ENCODE peak calls at places on chromosomes 7 and 10, in seven cellular contexts. One of them, this sample, is unnamed.
A peak's percentile ranks its signal among the peaks of the same experiment; 100 is the strongest.

GRCh38 chr7:83410989-83411591 is 237.8 kb downstream of the SEMA3E start:
- DNase-seq in activated CD8-positive, alpha-beta memory T cell treated with anti-CD3 and anti-CD28 coated beads for 4 hours: no peak
- DNase-seq in choroid plexus epithelial cell: peak; percentile 80
- DNase-seq in SW480: peak; percentile 71
- DNase-seq in NCI-H1694: peak; percentile 51
- DNase-seq in trophoblast cell: peak; percentile 69
- DNase-seq in NCI-H1092 treated with DMSO at 0.1 percent for 48 hours: peak; percentile 75
- DNase-seq in this sample: no peak

GRCh38 chr10:63466168-63466935 is 575 bp upstream of the JMJD1C start:
- DNase-seq in activated CD8-positive, alpha-beta memory T cell treated with anti-CD3 and anti-CD28 coated beads for 4 hours: peak; percentile 0
- DNase-seq in choroid plexus epithelial cell: peak; percentile 70
- DNase-seq in SW480: peak; percentile 80
- DNase-seq in NCI-H1694: peak; percentile 9
- DNase-seq in trophoblast cell: peak; percentile 51
- DNase-seq in NCI-H1092 treated with DMSO at 0.1 percent for 48 hours: peak; percentile 58
- DNase-seq in this sample: no peak

GRCh38 chr10:28708921-28709461 is 31.7 kb downstream of the BAMBI start:
- DNase-seq in activated CD8-positive, alpha-beta memory T cell treated with anti-CD3 and anti-CD28 coated beads for 4 hours: no peak
- DNase-seq in choroid plexus epithelial cell: no peak
- DNase-seq in SW480: no peak
- DNase-seq in NCI-H1694: no peak
- DNase-seq in trophoblast cell: no peak
- DNase-seq in NCI-H1092 treated with DMSO at 0.1 percent for 48 hours: no peak
- DNase-seq in this sample: no peak

GRCh38 chr7:134905375-134905774 is 80.9 kb upstream of the AGBL3 start:
- DNase-seq in activated CD8-positive, alpha-beta memory T cell treated with anti-CD3 and anti-CD28 coated beads for 4 hours: no peak
- DNase-seq in choroid plexus epithelial cell: peak; percentile 95
- DNase-seq in SW480: no peak
- DNase-seq in NCI-H1694: no peak
- DNase-seq in trophoblast cell: no peak
- DNase-seq in NCI-H1092 treated with DMSO at 0.1 percent for 48 hours: no peak
- DNase-seq in this sample: peak; percentile 70

GRCh38 chr7:136523581-136523980 is 344.9 kb upstream of the CHRM2 start:
- DNase-seq in activated CD8-positive, alpha-beta memory T cell treated with anti-CD3 and anti-CD28 coated beads for 4 hours: no peak
- DNase-seq in choroid plexus epithelial cell: peak; percentile 2
- DNase-seq in SW480: no peak
- DNase-seq in NCI-H1694: no peak
- DNase-seq in trophoblast cell: peak; percentile 3
- DNase-seq in NCI-H1092 treated with DMSO at 0.1 percent for 48 hours: no peak
- DNase-seq in this sample: peak; percentile 31

GRCh38 chr7:3138992-3139391 is 95.3 kb upstream of the CARD11 start:
- DNase-seq in activated CD8-positive, alpha-beta memory T cell treated with anti-CD3 and anti-CD28 coated beads for 4 hours: no peak
- DNase-seq in choroid plexus epithelial cell: peak; percentile 34
- DNase-seq in SW480: no peak
- DNase-seq in NCI-H1694: no peak
- DNase-seq in trophoblast cell: no peak
- DNase-seq in NCI-H1092 treated with DMSO at 0.1 percent for 48 hours: no peak
- DNase-seq in this sample: no peak

GRCh38 chr10:84258034-84258695 is 13.3 kb downstream of the RGR start:
- DNase-seq in activated CD8-positive, alpha-beta memory T cell treated with anti-CD3 and anti-CD28 coated beads for 4 hours: no peak
- DNase-seq in choroid plexus epithelial cell: no peak
- DNase-seq in SW480: no peak
- DNase-seq in NCI-H1694: no peak
- DNase-seq in trophoblast cell: no peak
- DNase-seq in NCI-H1092 treated with DMSO at 0.1 percent for 48 hours: no peak
- DNase-seq in this sample: no peak

GRCh38 chr10:44898665-44899064 is 12.5 kb upstream of the TMEM72 start:
- DNase-seq in activated CD8-positive, alpha-beta memory T cell treated with anti-CD3 and anti-CD28 coated beads for 4 hours: no peak
- DNase-seq in choroid plexus epithelial cell: no peak
- DNase-seq in SW480: no peak
- DNase-seq in NCI-H1694: no peak
- DNase-seq in trophoblast cell: no peak
- DNase-seq in NCI-H1092 treated with DMSO at 0.1 percent for 48 hours: peak; percentile 18
- DNase-seq in this sample: no peak

GRCh38 chr7:6248581-6248980 is 23.8 kb downstream of the CYTH3 start:
- DNase-seq in activated CD8-positive, alpha-beta memory T cell treated with anti-CD3 and anti-CD28 coated beads for 4 hours: no peak
- DNase-seq in choroid plexus epithelial cell: peak; percentile 79
- DNase-seq in SW480: no peak
- DNase-seq in NCI-H1694: no peak
- DNase-seq in trophoblast cell: peak; percentile 62
- DNase-seq in NCI-H1092 treated with DMSO at 0.1 percent for 48 hours: no peak
- DNase-seq in this sample: no peak

GRCh38 chr10:91313761-91314520 is 93.5 kb downstream of the PCGF5 start:
- DNase-seq in activated CD8-positive, alpha-beta memory T cell treated with anti-CD3 and anti-CD28 coated beads for 4 hours: no peak
- DNase-seq in choroid plexus epithelial cell: peak; percentile 86
- DNase-seq in SW480: no peak
- DNase-seq in NCI-H1694: no peak
- DNase-seq in trophoblast cell: no peak
- DNase-seq in NCI-H1092 treated with DMSO at 0.1 percent for 48 hours: no peak
- DNase-seq in this sample: no peak

GRCh38 chr10:76285012-76285411 is 853.6 kb downstream of the LRMDA start:
- DNase-seq in activated CD8-positive, alpha-beta memory T cell treated with anti-CD3 and anti-CD28 coated beads for 4 hours: no peak
- DNase-seq in choroid plexus epithelial cell: peak; percentile 61
- DNase-seq in SW480: no peak
- DNase-seq in NCI-H1694: no peak
- DNase-seq in trophoblast cell: peak; percentile 16
- DNase-seq in NCI-H1092 treated with DMSO at 0.1 percent for 48 hours: no peak
- DNase-seq in this sample: peak; percentile 57

GRCh38 chr7:150520145-150520544 is 5.5 kb downstream of the GIMAP7 start:
- DNase-seq in activated CD8-positive, alpha-beta memory T cell treated with anti-CD3 and anti-CD28 coated beads for 4 hours: no peak
- DNase-seq in choroid plexus epithelial cell: no peak
- DNase-seq in SW480: no peak
- DNase-seq in NCI-H1694: no peak
- DNase-seq in trophoblast cell: no peak
- DNase-seq in NCI-H1092 treated with DMSO at 0.1 percent for 48 hours: no peak
- DNase-seq in this sample: no peak

GRCh38 chr7:121576148-121576921 is 180.2 kb upstream of the FAM3C start:
- DNase-seq in activated CD8-positive, alpha-beta memory T cell treated with anti-CD3 and anti-CD28 coated beads for 4 hours: no peak
- DNase-seq in choroid plexus epithelial cell: no peak
- DNase-seq in SW480: no peak
- DNase-seq in NCI-H1694: no peak
- DNase-seq in trophoblast cell: no peak
- DNase-seq in NCI-H1092 treated with DMSO at 0.1 percent for 48 hours: no peak
- DNase-seq in this sample: no peak

GRCh38 chr10:4512557-4513286 is 313.3 kb upstream of the AKR1E2 start:
- DNase-seq in activated CD8-positive, alpha-beta memory T cell treated with anti-CD3 and anti-CD28 coated beads for 4 hours: no peak
- DNase-seq in choroid plexus epithelial cell: peak; percentile 88
- DNase-seq in SW480: peak; percentile 4
- DNase-seq in NCI-H1694: no peak
- DNase-seq in trophoblast cell: peak; percentile 52
- DNase-seq in NCI-H1092 treated with DMSO at 0.1 percent for 48 hours: no peak
- DNase-seq in this sample: no peak

GRCh38 chr10:42949287-42949686 is 127.6 kb upstream of the RET start:
- DNase-seq in activated CD8-positive, alpha-beta memory T cell treated with anti-CD3 and anti-CD28 coated beads for 4 hours: no peak
- DNase-seq in choroid plexus epithelial cell: no peak
- DNase-seq in SW480: no peak
- DNase-seq in NCI-H1694: no peak
- DNase-seq in trophoblast cell: no peak
- DNase-seq in NCI-H1092 treated with DMSO at 0.1 percent for 48 hours: no peak
- DNase-seq in this sample: no peak

GRCh38 chr7:78218051-78218450 is 419.5 kb downstream of the PHTF2 start:
- DNase-seq in activated CD8-positive, alpha-beta memory T cell treated with anti-CD3 and anti-CD28 coated beads for 4 hours: no peak
- DNase-seq in choroid plexus epithelial cell: no peak
- DNase-seq in SW480: no peak
- DNase-seq in NCI-H1694: no peak
- DNase-seq in trophoblast cell: peak; percentile 49
- DNase-seq in NCI-H1092 treated with DMSO at 0.1 percent for 48 hours: no peak
- DNase-seq in this sample: no peak

GRCh38 chr10:102776779-102777417 is 33.1 kb downstream of the WBP1L start:
- DNase-seq in activated CD8-positive, alpha-beta memory T cell treated with anti-CD3 and anti-CD28 coated beads for 4 hours: no peak
- DNase-seq in choroid plexus epithelial cell: peak; percentile 99
- DNase-seq in SW480: peak; percentile 87
- DNase-seq in NCI-H1694: no peak
- DNase-seq in trophoblast cell: peak; percentile 89
- DNase-seq in NCI-H1092 treated with DMSO at 0.1 percent for 48 hours: no peak
- DNase-seq in this sample: peak; percentile 88

GRCh38 chr7:8724080-8724718 is 290.8 kb downstream of the NXPH1 start:
- DNase-seq in activated CD8-positive, alpha-beta memory T cell treated with anti-CD3 and anti-CD28 coated beads for 4 hours: no peak
- DNase-seq in choroid plexus epithelial cell: peak; percentile 1
- DNase-seq in SW480: peak; percentile 70
- DNase-seq in NCI-H1694: peak; percentile 79
- DNase-seq in trophoblast cell: peak; percentile 44
- DNase-seq in NCI-H1092 treated with DMSO at 0.1 percent for 48 hours: peak; percentile 69
- DNase-seq in this sample: no peak

GRCh38 chr10:6542999-6543430 is 37.1 kb downstream of the PRKCQ start:
- DNase-seq in activated CD8-positive, alpha-beta memory T cell treated with anti-CD3 and anti-CD28 coated beads for 4 hours: no peak
- DNase-seq in choroid plexus epithelial cell: no peak
- DNase-seq in SW480: peak; percentile 6
- DNase-seq in NCI-H1694: no peak
- DNase-seq in trophoblast cell: no peak
- DNase-seq in NCI-H1092 treated with DMSO at 0.1 percent for 48 hours: no peak
- DNase-seq in this sample: no peak

This sample was measured in GM04503.